ENCODE peak calls at places on chromosomes 1 and 21, in ten cellular contexts. S is right lobe of liver; F is CD4-positive, CD25-positive, alpha-beta regulatory T cell; I is HFF-Myc; R is astrocyte of the cerebellum; D is mammary epithelial cell; Z is GM06990; J is BJ; Y is keratinocyte; K is GM12864. H is an unnamed sample.

GRCh38 chr1:168085401-168085872 is 51.3 kb downstream of the GPR161 start:
- DNase-seq in S (no peak), F (no peak), I (no peak), R (peak; percentile 11), D (no peak), Z (no peak), J (no peak), Y (no peak), K (no peak), H (no peak)

GRCh38 chr1:247360991-247361721 is 29.5 kb upstream of the ZNF496 start:
- DNase-seq in S (no peak), F (no peak), I (no peak), R (no peak), D (no peak), Z (no peak), J (no peak), Y (no peak), K (no peak), H (peak; percentile 47)

GRCh38 chr21:27564684-27565280 is 597.9 kb upstream of the ADAMTS5 start:
- DNase-seq in S (peak; percentile 49), F (no peak), I (no peak), R (no peak), D (peak; percentile 42), Z (no peak), J (no peak), Y (no peak), K (no peak), H (peak; percentile 75)

GRCh38 chr1:56469640-56470371 is 109.6 kb downstream of the PLPP3 start:
- DNase-seq in S (no peak), F (no peak), I (no peak), R (no peak), D (peak; percentile 25), Z (no peak), J (no peak), Y (no peak), K (no peak), H (peak; percentile 60)

GRCh38 chr21:35048183-35048601 is 910 bp downstream of the RUNX1 start:
- DNase-seq in S (no peak), F (no peak), I (peak; percentile 5), R (no peak), D (peak; percentile 35), Z (peak; percentile 48), J (no peak), Y (no peak), K (no peak), H (no peak)

GRCh38 chr21:34613679-34614442 is 1.1 kb downstream of the RCAN1 start:
- DNase-seq in S (peak; percentile 46), F (no peak), I (no peak), R (no peak), D (peak; percentile 4), Z (no peak), J (no peak), Y (no peak), K (no peak), H (no peak)

GRCh38 chr21:46153259-46154154 is 1.9 kb downstream of the FTCD start:
- DNase-seq in S (peak; percentile 91), F (no peak), I (no peak), R (no peak), D (no peak), Z (no peak), J (no peak), Y (no peak), K (no peak), H (peak; percentile 60)

GRCh38 chr1:207888647-207889046 is 22.3 kb downstream of the CD34 start:
- DNase-seq in S (no peak), F (no peak), I (no peak), R (no peak), D (peak; percentile 29), Z (no peak), J (peak; percentile 32), Y (no peak), K (no peak), H (peak; percentile 56)

GRCh38 chr1:110477445-110477957 is 26.6 kb downstream of the PROK1 start:
- DNase-seq in S (no peak), F (no peak), I (no peak), R (no peak), D (no peak), Z (no peak), J (no peak), Y (no peak), K (no peak), H (no peak)

GRCh38 chr1:199298825-199299224 is 660.0 kb downstream of the PTPRC start:
- DNase-seq in S (no peak), F (no peak), I (no peak), R (no peak), D (no peak), Z (no peak), J (no peak), Y (no peak), K (no peak), H (peak; percentile 82)

GRCh38 chr1:11042995-11043874 is 3.8 kb downstream of the MASP2 start:
- DNase-seq in S (peak; percentile 42), F (no peak), I (no peak), R (no peak), D (no peak), Z (no peak), J (no peak), Y (no peak), K (no peak), H (no peak)

GRCh38 chr1:159896086-159896930 is 3.7 kb downstream of the CFAP45 start:
- DNase-seq in S (no peak), F (no peak), I (no peak), R (no peak), D (no peak), Z (no peak), J (no peak), Y (no peak), K (no peak), H (no peak)

GRCh38 chr1:29033829-29034466 is 89.8 kb downstream of the TMEM200B start:
- DNase-seq in S (no peak), F (peak; percentile 38), I (no peak), R (peak; percentile 22), D (peak; percentile 35), Z (peak; percentile 4), J (no peak), Y (no peak), K (no peak), H (peak; percentile 68)

GRCh38 chr1:181456551-181456950 is 26.8 kb upstream of the CACNA1E start:
- DNase-seq in S (no peak), F (no peak), I (no peak), R (no peak), D (no peak), Z (no peak), J (no peak), Y (no peak), K (no peak), H (no peak)

GRCh38 chr1:184695023-184695422 is 59.6 kb downstream of the EDEM3 start:
- DNase-seq in S (no peak), F (no peak), I (no peak), R (no peak), D (no peak), Z (no peak), J (no peak), Y (no peak), K (no peak), H (peak; percentile 20)

GRCh38 chr1:196651637-196652215 is at the start of gene CFH:
- DNase-seq in S (no peak), F (no peak), I (peak; percentile 48), R (peak; percentile 97), D (peak; percentile 36), Z (no peak), J (peak; percentile 77), Y (no peak), K (no peak), H (peak; percentile 92)

GRCh38 chr1:96513136-96513535 is 208.4 kb upstream of the PTBP2 start:
- DNase-seq in S (no peak), F (no peak), I (no peak), R (peak; percentile 78), D (no peak), Z (no peak), J (no peak), Y (no peak), K (no peak), H (no peak)

GRCh38 chr1:16047791-16048475 is 4.4 kb downstream of the CLCNKB start:
- DNase-seq in S (no peak), F (no peak), I (no peak), R (no peak), D (no peak), Z (no peak), J (no peak), Y (no peak), K (no peak), H (no peak)
- H3K4me3 ChIP-seq in S (no peak overlapping the region), F (no peak overlapping the region), I (no peak overlapping the region), R (no peak overlapping the region), D (no peak overlapping the region), Z (no peak overlapping the region), J (no peak overlapping the region), Y (no peak overlapping the region), K (no peak overlapping the region), H (no peak overlapping the region)

DNA sequence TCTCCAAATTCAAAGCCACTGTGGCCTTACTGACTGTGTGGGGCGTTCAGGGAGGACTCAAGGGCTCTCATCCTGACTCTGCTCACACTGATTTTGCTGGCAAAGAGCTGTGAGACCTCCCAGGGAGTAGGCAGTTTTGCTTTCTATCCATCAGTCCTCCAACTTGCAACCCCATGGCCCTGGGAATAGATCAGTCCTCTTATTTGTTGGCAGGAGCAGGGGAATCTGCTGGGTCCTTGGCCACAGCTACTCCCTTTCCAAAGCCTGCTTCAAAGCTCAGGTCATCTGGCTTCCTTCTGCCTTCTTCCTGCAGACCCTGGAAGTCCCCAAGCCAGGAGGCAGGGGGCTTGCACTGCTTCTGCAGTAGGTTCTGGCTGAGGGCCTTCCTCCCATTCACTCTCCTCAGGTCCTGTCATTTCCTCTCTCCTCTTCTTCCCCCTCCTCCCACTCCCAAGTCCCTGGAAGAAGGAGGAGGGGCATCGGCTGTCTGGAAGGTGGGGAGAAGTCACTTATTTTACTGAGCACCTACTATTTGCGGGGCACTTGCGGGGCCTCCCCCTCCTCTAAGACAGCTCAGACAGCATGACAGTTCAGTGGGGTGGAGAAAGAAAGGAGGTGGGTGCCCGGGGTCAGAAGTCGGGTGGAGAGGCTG is 835 bp upstream of the NAV1 start:
- DNase-seq in S (no peak), F (no peak), I (no peak), R (no peak), D (no peak), Z (no peak), J (no peak), Y (no peak), K (no peak), H (no peak)
- H3K4me3 ChIP-seq in S (peak overlapping the region; percentile 49), F (no peak overlapping the region), I (peak overlapping the region; percentile 67), R (peak overlapping the region; percentile 77), D (peak overlapping the region; percentile 54), Z (peak overlapping the region; percentile 50), J (peak overlapping the region; percentile 51), Y (peak overlapping the region; percentile 64), K (no peak overlapping the region), H (peak overlapping the region; percentile 80)

DNA sequence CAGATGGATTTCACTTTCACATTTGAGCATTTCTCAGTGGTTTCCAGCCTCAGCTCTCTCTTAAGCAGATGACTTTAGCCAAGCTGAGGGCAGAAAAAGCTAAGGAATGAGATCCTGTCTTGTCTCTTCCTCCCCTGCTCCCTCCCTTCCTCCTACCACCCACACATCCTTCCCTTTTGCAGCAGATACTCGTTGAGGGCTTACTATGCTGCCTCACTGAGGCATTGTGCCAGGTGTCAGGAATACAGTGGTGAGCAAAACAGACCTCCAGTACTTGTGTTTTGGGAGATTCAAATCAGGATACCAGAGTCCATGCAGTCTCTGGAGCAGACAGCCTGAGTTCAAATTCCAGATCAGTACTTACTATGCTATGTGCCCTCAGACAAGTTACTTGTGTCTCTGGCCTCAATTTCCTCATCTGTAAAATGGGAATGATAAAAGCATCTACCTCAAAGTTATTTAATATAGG is 43.2 kb downstream of the KIF26B start:
- DNase-seq in S (no peak), F (no peak), I (peak; percentile 40), R (no peak), D (peak; percentile 17), Z (no peak), J (peak; percentile 75), Y (no peak), K (no peak), H (peak; percentile 72)
- H3K4me3 ChIP-seq in S (no peak overlapping the region), F (no peak overlapping the region), I (no peak overlapping the region), R (no peak overlapping the region), D (no peak overlapping the region), Z (no peak overlapping the region), J (peak overlapping the region; percentile 10), Y (no peak overlapping the region), K (no peak overlapping the region), H (no peak overlapping the region)

GRCh38 chr1:32246888-32247273 is at the start of gene FAM167B:
- DNase-seq in S (no peak), F (no peak), I (peak; percentile 69), R (no peak), D (no peak), Z (no peak), J (peak; percentile 84), Y (no peak), K (no peak), H (peak; percentile 91)
- H3K4me3 ChIP-seq in S (no peak within 1 kb of the TSS), F (peak within 1 kb of the TSS; percentile 30), I (no peak within 1 kb of the TSS), R (no peak within 1 kb of the TSS), D (no peak within 1 kb of the TSS), Z (no peak within 1 kb of the TSS), J (no peak within 1 kb of the TSS), Y (no peak within 1 kb of the TSS), K (no peak within 1 kb of the TSS), H (no peak within 1 kb of the TSS)

H was measured in fibroblast of pulmonary artery.